ENCODE peak calls at places on chromosomes 16 and 17, in six cellular contexts. C, B, X, D, U and W are unnamed samples.

GRCh38 chr16:51393381-51394005 is 242.4 kb upstream of the SALL1 start:
- DNase-seq in C (no peak), B (no peak), X (no peak), D (no peak), U (no peak), W (no peak)

GRCh38 chr17:59381716-59382570 is 50.5 kb downstream of the YPEL2 start:
- DNase-seq in C (no peak), B (no peak), X (no peak), D (no peak), U (no peak), W (no peak)

GRCh38 chr17:31926100-31926729 is 10.6 kb upstream of the SUZ12 start:
- DNase-seq in C (peak; percentile 15), B (no peak), X (no peak), D (no peak), U (no peak), W (no peak)

GRCh38 chr17:55577011-55577586 is 65.8 kb upstream of the SMIM36 start:
- DNase-seq in C (no peak), B (no peak), X (peak; percentile 41), D (peak; percentile 72), U (peak; percentile 39), W (no peak)

GRCh38 chr17:4247361-4247980 is 16.3 kb downstream of the ANKFY1 start:
- DNase-seq in C (peak; percentile 43), B (peak; percentile 67), X (no peak), D (no peak), U (no peak), W (no peak)

GRCh38 chr17:57649731-57650484 is 95.2 kb downstream of the CCDC182 start:
- DNase-seq in C (peak; percentile 89), B (no peak), X (no peak), D (peak; percentile 47), U (no peak), W (no peak)

GRCh38 chr16:56776562-56776961 is 46.6 kb downstream of the NUP93 start:
- DNase-seq in C (no peak), B (no peak), X (no peak), D (peak; percentile 81), U (peak; percentile 24), W (no peak)

GRCh38 chr16:30485818-30486436 is 13.4 kb downstream of the ITGAL start:
- DNase-seq in C (no peak), B (no peak), X (no peak), D (peak; percentile 18), U (no peak), W (no peak)

GRCh38 chr17:19874256-19874655 is 6.5 kb upstream of the ULK2 start:
- DNase-seq in C (no peak), B (no peak), X (no peak), D (no peak), U (no peak), W (no peak)

GRCh38 chr16:1946495-1947368 is 3.7 kb upstream of the MSRB1 start:
- DNase-seq in C (no peak), B (no peak), X (no peak), D (no peak), U (no peak), W (no peak)

GRCh38 chr17:9676084-9676483 is 30.8 kb downstream of the USP43 start:
- DNase-seq in C (peak; percentile 56), B (no peak), X (no peak), D (peak; percentile 7), U (no peak), W (no peak)
- TF ChIP-seq CTCF in C (peak; percentile 74), B (no peak), X (peak; percentile 25), D (peak; percentile 20), U (no peak), W (peak; percentile 44)

DNA sequence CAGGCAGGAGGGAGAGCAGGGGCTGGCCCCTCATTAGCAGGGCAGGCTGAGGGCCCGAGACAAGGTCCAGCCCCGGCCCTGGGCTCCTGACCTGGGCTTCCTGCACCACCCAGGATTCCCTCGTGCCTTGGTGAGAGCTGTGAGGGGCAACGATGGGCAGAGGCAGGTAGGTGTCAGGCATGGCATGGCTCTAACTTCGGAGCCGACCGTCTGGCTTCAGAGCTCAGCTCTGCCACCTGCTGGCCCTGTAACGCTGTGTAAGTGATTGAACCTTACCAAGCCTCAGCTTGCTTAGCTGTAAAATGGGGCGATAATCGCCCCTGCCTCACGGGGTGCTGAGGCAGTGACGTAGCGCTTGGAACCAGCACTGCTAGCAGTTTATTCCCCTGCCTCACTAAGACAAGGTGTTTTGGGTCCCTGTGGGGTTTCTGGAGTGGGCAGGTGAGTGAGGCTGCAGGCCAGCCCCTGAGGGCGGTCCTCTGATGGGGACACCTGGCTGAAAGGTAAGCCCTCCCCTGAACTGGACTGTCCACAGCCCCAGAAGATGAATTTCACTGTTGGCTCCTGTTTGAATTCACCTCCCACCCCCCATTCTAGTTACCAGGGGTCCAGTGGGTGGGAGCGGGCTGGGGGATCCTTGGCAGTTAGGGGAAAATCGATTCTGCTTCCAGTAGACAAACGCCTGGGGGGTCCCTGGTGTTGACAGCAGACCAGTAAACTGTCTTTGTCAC is 184.8 kb upstream of the GSE1 start:
- DNase-seq in C (peak; percentile 74), B (no peak), X (peak; percentile 67), D (peak; percentile 34), U (no peak), W (peak; percentile 9)
- TF ChIP-seq CTCF in C (peak; percentile 72), B (peak; percentile 45), X (peak; percentile 59), D (peak; percentile 46), U (peak; percentile 41), W (peak; percentile 56)

DNA sequence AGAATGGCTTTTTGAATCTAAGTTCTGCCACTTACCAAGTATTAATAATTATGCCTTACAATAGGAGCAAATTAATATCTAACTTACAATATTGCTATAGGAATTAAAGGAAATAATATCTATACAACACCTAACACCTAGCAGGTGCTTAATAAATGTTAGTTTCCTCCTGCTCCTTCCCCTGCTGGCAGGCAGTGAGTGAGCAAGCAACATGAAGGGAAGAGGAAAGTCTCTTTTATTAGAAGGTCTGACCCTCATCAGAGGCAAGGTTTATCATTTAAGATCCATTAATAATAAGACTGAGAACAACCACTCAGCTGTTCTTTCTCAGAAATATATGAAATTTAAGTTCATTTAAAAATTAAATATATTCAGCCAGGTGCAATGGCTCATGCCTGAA is 6.7 kb upstream of the DYNC1LI2 start:
- DNase-seq in C (no peak), B (no peak), X (no peak), D (no peak), U (no peak), W (no peak)
- TF ChIP-seq CTCF in C (peak; percentile 66), B (no peak), X (no peak), D (no peak), U (no peak), W (peak; percentile 17)

GRCh38 chr17:34201767-34202166 is 53.3 kb upstream of the CCL2 start:
- DNase-seq in C (no peak), B (no peak), X (no peak), D (no peak), U (no peak), W (no peak)
- TF ChIP-seq CTCF in C (no peak), B (no peak), X (no peak), D (no peak), U (no peak), W (no peak)

DNA sequence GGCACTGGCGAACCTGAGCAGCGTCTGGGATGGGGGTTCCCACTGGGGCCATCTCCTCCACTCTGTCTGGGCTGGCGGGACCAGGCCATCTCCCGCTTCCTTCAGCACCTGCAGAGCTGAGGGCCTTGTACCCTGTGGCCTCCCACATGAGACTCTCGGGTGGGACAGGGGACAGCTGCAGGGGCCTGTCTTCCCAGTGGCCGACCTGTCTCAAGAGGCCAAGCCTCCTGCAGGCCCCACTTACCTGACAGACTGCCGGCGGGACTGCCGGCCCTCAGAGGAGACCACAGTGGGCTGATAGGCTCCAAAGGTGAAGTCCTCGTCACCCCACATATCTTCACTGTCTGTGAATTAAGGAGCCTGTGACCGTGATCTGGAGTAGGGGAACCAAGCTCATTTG is 15.7 kb downstream of the FBF1 start:
- DNase-seq in C (no peak), B (no peak), X (no peak), D (no peak), U (no peak), W (no peak)
- TF ChIP-seq CTCF in C (no peak), B (no peak), X (no peak), D (no peak), U (no peak), W (no peak)

DNA sequence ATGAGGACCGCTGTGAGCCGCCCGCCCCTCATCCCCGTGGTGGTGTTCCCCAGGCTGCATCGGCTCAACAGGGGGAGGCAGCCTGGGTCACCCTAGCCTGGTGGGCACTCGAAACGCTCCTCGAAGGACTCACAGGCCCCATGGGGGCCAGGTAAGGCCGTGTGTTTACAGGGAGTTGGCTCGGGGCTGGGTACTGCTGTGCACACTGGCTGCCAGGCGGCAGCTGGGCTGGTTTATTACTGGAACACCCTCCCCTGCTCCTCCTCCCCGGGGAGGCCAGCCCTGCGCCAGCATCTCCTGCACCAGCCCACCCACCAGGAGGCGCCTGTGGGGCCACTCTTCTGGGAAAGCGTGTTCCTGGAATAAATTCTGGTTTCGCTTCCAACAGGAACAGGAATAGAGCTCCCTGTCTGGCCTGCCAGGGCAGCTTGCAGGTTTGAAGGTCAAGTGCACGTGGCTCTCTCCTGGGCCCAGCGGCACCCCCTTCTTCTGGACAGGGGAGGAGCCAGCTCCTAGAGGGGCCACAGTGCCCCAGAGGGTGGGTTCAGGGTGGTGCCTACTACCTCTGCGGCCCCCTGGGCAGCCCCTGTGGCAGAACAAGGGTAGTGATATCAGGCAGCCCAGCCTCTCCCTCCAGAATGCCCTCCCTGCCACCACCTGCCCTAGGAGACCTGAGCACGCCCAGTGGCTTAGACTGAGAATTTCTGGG is 11.3 kb downstream of the MCRIP1 start:
- DNase-seq in C (peak; percentile 90), B (peak; percentile 75), X (peak; percentile 87), D (peak; percentile 58), U (peak; percentile 55), W (no peak)
- TF ChIP-seq CTCF in C (peak; percentile 71), B (no peak), X (peak; percentile 74), D (peak; percentile 46), U (peak; percentile 8), W (peak; percentile 20)

GRCh38 chr16:733382-734207 is 6.7 kb downstream of the HAGHL start:
- DNase-seq in C (peak; percentile 76), B (peak; percentile 80), X (no peak), D (no peak), U (peak; percentile 17), W (no peak)
- TF ChIP-seq CTCF in C (peak; percentile 63), B (peak; percentile 72), X (peak; percentile 49), D (peak; percentile 41), U (no peak), W (peak; percentile 33)

DNA sequence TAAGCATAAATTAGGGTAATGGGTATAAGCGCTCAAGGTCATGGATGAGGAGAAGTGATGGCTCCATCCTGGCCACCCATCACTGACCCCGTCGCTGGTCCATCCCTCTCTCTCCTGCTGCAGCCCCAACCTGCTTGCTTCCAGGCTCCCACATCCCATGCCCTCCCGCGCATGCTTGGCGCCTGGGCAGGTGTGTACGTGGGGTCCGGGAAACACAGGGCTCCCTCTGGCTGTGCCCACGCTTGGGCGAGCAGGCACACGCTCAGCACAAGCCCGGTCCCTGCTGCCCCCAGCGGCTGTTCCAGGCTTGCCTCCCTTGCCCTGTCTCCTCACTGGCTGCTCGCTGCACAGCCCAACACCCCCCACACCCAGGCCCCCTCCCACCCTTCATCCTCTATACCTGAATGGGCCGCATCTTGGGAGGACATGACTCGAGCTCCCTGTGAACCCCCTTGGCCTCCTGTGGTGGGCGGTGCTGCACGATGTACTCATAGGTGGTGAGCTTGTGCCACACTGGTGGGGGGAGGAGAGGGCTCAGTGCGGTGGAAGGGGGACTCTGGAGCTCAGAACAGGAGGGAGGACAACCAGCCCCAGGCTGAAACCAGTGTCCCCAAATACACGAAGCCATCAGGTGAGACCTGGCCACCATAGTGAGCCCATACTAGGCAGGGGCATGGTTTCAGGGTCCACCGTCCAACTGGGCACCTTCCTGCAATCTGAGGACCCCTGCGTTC is 4.7 kb upstream of the TPPP3 start:
- DNase-seq in C (peak; percentile 48), B (no peak), X (no peak), D (no peak), U (no peak), W (no peak)
- TF ChIP-seq CTCF in C (no peak), B (no peak), X (peak; percentile 31), D (no peak), U (no peak), W (no peak)